ENCODE peak calls at places on chromosomes 3 and 15, in five cellular contexts. U is fibroblast of lung, O is esophagus squamous epithelium, N is thoracic aorta, K is testis. P is an unnamed sample.

GRCh38 chr15:93173369-93173768 is 84.4 kb upstream of the RGMA start:
- DNase-seq in U (peak), N (no peak), K (no peak), O (no peak), P (no peak)

GRCh38 chr3:102125994-102126368 is 276.7 kb downstream of the NFKBIZ start:
- DNase-seq in K (no peak), U (no peak), O (no peak), N (no peak), P (no peak)

GRCh38 chr3:9946112-9947024 is 5.8 kb downstream of the PRRT3 start:
- DNase-seq in K (peak), N (peak), U (peak), O (peak), P (peak)

GRCh38 chr3:107745354-107745753 is 222.6 kb downstream of the BBX start:
- DNase-seq in N (no peak), U (no peak), O (no peak), K (no peak), P (no peak)

GRCh38 chr15:40197434-40197833 is 36.6 kb downstream of the BUB1B start:
- DNase-seq in N (no peak), K (no peak), U (no peak), O (no peak), P (no peak)

GRCh38 chr3:184186184-184186901 is at the start of gene ABCF3:
- DNase-seq in N (no peak), O (no peak), U (peak), K (no peak), P (no peak)

GRCh38 chr3:148971819-148972218 is 19.5 kb upstream of the GYG1 start:
- DNase-seq in O (no peak), K (peak), N (no peak), U (peak), P (no peak)

GRCh38 chr15:31358957-31359721 is 32.5 kb downstream of the KLF13 start:
- DNase-seq in O (no peak), K (no peak), N (no peak), U (no peak), P (no peak)

GRCh38 chr3:184218814-184219213 is 10.6 kb upstream of the VWA5B2 start:
- DNase-seq in N (no peak), O (no peak), K (no peak), U (no peak), P (no peak)

GRCh38 chr15:57554063-57554820 is 37.5 kb upstream of the MYZAP start:
- DNase-seq in K (no peak), O (no peak), N (no peak), U (peak), P (no peak)

GRCh38 chr3:139937674-139938279 is 2.8 kb downstream of the CLSTN2 start:
- DNase-seq in U (peak), K (peak), N (no peak), O (no peak), P (no peak)

GRCh38 chr3:187112934-187113793 is 26.1 kb downstream of the RPL39L start:
- DNase-seq in K (no peak), U (peak), O (no peak), N (no peak), P (no peak)

GRCh38 chr15:29924750-29925149 is 102.5 kb upstream of the TJP1 start:
- DNase-seq in O (no peak), K (no peak), U (peak), N (no peak), P (no peak)

GRCh38 chr3:136070953-136071949 is 105.7 kb downstream of the PPP2R3A start:
- DNase-seq in O (no peak), N (no peak), K (peak), U (peak), P (no peak)

GRCh38 chr15:64985382-64986033 is 4.2 kb downstream of the SPG21 start:
- DNase-seq in U (no peak), N (no peak), K (no peak), O (no peak), P (no peak)

GRCh38 chr15:70935631-70936030 is 43.0 kb downstream of the LRRC49 start:
- DNase-seq in U (no peak), O (no peak), N (no peak), K (no peak), P (no peak)

GRCh38 chr3:190384241-190384863 is 3.6 kb upstream of the CLDN16 start:
- DNase-seq in K (peak), U (peak), O (no peak), N (no peak), P (no peak)

GRCh38 chr15:45790325-45790943 is 155.6 kb downstream of the SQOR start:
- DNase-seq in K (peak), U (no peak), N (no peak), O (no peak), P (no peak)

GRCh38 chr15:80778964-80779657 is at the start of gene CEMIP:
- DNase-seq in N (no peak), K (peak), O (no peak), U (peak), P (no peak)

GRCh38 chr3:190903156-190903555 is 40.7 kb upstream of the GMNC start:
- DNase-seq in K (no peak), U (no peak), N (no peak), O (no peak), P (no peak)

GRCh38 chr3:126111566-126112475 is 27.9 kb upstream of the SLC41A3 start:
- DNase-seq in U (no peak), K (peak), N (no peak), O (no peak), P (no peak)

GRCh38 chr15:90306560-90306959 is 41.1 kb downstream of the NGRN start:
- DNase-seq in N (no peak), U (no peak), O (no peak), K (no peak), P (no peak)

GRCh38 chr15:94230436-94230885 is 900 bp upstream of the MCTP2 start:
- DNase-seq in O (no peak), N (no peak), K (no peak), U (no peak), P (no peak)

GRCh38 chr15:94232107-94232506 is 746 bp downstream of the MCTP2 start:
- DNase-seq in O (no peak), N (no peak), U (no peak), K (no peak), P (no peak)

GRCh38 chr15:94229591-94230365 is 1.6 kb upstream of the MCTP2 start:
- DNase-seq in U (no peak), K (no peak), N (no peak), O (no peak), P (no peak)

GRCh38 chr15:94231728-94232086 is 346 bp downstream of the MCTP2 start:
- DNase-seq in N (no peak), K (peak), O (no peak), U (no peak), P (no peak)

GRCh38 chr15:94230886-94231727 is at the start of gene MCTP2:
- DNase-seq in U (peak), K (peak), O (peak), N (peak), P (peak)
- TF ChIP-seq CTCF in U (no peak), K (no peak), O (peak), N (no peak), P (no peak)

DNA sequence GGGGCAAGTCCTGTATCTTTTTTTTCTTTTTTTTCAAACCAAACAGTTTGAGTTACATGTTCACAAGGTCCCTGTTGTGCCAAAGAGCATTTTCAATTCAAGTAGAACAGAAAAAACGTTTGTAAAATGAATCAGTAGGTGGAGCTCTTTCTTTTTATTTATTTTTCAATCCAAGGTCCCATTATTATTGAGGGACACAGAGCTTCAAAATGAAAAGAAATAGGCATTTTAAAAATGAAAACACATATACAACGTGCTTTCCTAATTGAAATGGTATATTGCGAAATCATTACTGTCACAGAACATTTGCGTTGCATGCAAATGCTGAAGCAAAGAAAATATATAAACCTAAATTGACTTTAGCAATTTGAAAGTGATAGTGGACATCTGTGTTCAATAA is 711.0 kb downstream of the MECOM start:
- DNase-seq in O (no peak), K (no peak), N (no peak), U (peak), P (no peak)
- TF ChIP-seq CTCF in O (no peak), K (no peak), N (peak), U (peak), P (no peak)

GRCh38 chr15:61856295-61856694 is 204.0 kb downstream of the VPS13C start:
- DNase-seq in U (no peak), O (no peak), N (no peak), K (no peak), P (no peak)
- TF ChIP-seq CTCF in U (no peak), O (no peak), N (no peak), K (no peak), P (no peak)

GRCh38 chr3:120177907-120178306 is 83.7 kb upstream of the GSK3B start:
- DNase-seq in K (no peak), U (no peak), N (no peak), O (no peak), P (no peak)
- TF ChIP-seq CTCF in K (no peak), U (no peak), N (no peak), O (no peak), P (no peak)

GRCh38 chr3:64111083-64111482 is 87.8 kb upstream of the PSMD6 start:
- DNase-seq in O (no peak), U (no peak), K (no peak), N (no peak), P (no peak)

GRCh38 chr3:64108784-64109317 is 85.6 kb upstream of the PSMD6 start:
- DNase-seq in K (no peak), N (no peak), O (no peak), U (no peak), P (no peak)

GRCh38 chr3:64109438-64109837 is 86.1 kb upstream of the PSMD6 start:
- DNase-seq in U (no peak), N (no peak), K (peak), O (no peak), P (no peak)

GRCh38 chr3:64114651-64115050 is 91.4 kb upstream of the PSMD6 start:
- DNase-seq in U (peak), O (no peak), N (no peak), K (no peak), P (no peak)

DNA sequence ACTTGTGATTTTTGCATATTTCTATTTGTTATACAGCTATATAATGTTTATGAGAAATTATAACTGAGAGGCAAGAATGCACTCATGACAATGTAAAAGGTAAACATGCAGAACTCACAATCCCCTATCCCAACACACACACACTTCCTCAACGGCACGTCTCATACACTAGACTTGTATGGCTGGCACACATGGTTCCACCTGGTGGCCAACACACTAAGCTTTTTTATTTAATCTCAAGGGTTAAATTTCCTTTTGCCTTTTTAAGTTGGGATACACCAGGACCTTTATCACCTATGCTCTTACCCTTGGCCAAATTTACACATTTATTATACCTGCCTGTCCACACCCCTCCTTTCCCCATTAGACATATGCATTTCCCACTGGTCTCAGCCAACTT is 88.6 kb upstream of the PSMD6 start:
- DNase-seq in K (no peak), O (no peak), U (no peak), N (no peak), P (no peak)
- TF ChIP-seq CTCF in K (no peak), O (no peak), U (no peak), N (no peak), P (no peak)

GRCh38 chr3:14117468-14118399 is 6.9 kb downstream of the CHCHD4 start:
- DNase-seq in N (no peak), O (no peak), K (peak), U (no peak), P (no peak)

GRCh38 chr3:14110699-14111098 is 14.0 kb downstream of the CHCHD4 start:
- DNase-seq in K (no peak), O (no peak), U (no peak), N (no peak), P (no peak)

GRCh38 chr3:14119166-14119510 is 5.5 kb downstream of the CHCHD4 start:
- DNase-seq in U (no peak), O (no peak), N (no peak), K (no peak), P (no peak)

GRCh38 chr3:14118400-14119165 is 6.1 kb downstream of the CHCHD4 start:
- DNase-seq in N (no peak), K (peak), O (no peak), U (no peak), P (no peak)

DNA sequence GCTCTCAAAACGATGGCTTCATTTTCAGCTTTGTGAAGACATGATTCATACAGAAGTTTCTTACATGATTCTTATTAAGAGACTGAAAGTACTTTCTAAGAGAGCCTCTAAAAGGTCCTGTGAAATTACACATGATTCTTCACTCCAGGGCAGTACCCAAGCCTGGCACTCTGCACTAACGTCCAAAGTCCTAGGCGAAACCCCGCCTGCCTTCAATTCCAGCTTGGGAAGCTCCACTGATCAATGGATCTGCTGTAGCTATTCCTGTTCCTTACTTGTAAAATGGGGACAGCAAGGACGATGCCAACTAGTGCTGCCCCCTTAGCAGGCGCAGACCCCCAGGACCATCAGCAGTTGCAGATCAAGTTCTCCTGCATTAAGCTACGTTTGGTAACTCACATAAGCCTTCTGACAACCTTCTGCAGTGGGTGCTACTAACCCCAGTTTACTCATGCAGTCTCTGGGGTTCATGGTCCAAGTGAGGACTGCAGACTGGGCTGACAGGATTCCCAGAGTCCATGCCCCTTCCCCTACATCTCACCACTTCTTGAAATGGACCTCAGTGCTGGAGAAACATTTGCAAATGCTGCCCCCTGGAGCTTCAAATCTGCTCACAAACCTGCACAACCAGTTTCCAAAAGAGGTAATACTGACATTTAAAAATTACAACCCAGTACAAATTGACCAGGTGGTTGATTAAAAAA is 10.6 kb downstream of the CHCHD4 start:
- DNase-seq in N (no peak), O (no peak), K (no peak), U (no peak), P (no peak)
- TF ChIP-seq CTCF in N (no peak), O (peak), K (no peak), U (peak), P (no peak)

DNA sequence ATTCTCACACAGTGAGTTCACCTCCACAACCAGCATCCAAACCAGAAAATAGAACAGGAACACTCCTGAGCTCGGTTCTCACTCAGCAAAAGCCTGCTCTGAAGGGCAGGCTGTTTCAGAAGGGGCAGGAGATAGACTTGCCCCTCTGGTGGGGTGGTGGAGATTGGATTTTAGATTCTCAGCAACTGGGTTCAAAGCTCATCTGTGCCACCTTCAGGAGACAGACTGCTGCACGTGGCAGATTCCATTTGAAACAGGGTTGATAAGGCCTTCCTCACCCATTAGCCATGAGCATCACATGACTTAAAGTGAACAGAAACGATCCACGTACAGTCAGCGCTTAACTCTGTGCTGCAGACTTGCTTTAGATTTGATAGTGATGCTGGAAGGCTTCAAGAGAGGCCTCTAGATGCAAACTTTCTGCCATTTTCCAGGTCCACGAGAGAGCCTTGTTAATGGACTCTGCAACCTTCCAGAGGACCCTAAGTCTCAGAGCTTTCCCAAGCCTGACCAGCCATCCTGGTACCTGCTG is 35.0 kb upstream of the MGLL start:
- DNase-seq in N (no peak), O (no peak), U (no peak), K (no peak), P (no peak)
- TF ChIP-seq CTCF in N (no peak), O (no peak), U (peak), K (no peak), P (no peak)

GRCh38 chr3:127177226-127177625 is 15.7 kb upstream of the PRR23E start:
- DNase-seq in N (no peak), U (no peak), O (no peak), K (peak), P (no peak)
- TF ChIP-seq CTCF in N (no peak), U (no peak), O (no peak), K (no peak), P (no peak)

DNA sequence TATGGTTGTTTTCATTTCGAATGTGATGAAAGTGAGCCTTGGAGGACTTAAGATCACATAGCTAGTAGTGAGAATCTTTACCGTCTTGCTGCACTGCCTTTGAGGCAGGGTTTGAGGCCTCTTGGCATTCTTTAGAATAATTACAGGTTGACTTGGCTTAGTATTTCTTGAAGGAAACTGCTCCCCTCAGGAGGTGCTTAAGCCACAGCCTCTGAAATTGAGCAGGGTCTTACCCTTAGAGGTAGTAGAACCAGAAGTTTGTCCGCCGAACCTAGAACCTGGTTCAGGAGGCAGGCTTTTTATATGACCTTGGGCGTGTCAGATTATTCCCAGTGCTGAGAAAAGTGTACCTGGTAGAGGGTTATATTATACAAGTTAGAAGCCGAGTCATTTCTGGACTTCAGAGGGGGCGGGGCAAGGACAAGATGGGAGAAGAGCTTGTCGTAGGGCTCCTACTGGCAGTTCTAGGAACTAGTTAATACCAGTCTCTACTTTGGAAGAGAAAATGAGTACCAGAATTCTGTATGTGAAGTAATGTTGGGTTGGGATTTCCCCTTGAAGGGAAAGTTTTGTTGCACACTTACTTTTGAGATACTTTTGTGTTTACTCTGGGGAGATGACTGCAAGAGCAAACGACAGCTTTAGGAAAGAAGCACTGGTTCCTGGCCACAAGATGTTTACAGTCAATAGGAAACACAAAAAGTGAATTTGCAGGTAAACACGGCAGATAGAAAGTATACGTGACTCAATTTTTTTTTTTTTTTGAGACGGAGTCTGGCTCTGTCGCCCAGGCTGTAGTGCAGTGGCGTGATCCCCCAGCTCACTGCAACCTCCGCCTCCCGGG is 1.3 kb downstream of the TFG start:
- DNase-seq in K (peak), O (no peak), U (peak), N (no peak), P (no peak)
- TF ChIP-seq CTCF in K (no peak), O (peak), U (peak), N (no peak), P (no peak)

DNA sequence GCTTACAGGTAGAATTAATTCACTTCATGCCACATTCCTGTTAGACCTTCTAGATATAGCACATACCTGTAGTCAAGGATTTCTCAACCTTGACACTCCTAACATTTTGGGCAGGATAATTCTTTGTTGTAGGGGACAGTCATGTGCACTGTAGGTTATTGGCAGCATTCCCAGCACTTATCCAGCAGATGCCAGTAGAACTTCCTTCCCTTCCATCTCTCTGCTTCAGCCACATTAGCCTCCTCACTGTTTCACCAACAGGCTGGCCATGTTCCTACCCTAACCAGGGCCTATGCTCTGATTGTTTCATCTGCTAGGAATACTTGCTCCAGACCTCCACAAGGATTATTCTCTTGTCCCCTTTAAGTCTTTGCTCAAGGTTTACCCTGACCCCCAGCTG is 68.0 kb upstream of the STAC start:
- DNase-seq in N (no peak), O (no peak), K (no peak), U (no peak), P (no peak)
- TF ChIP-seq CTCF in N (no peak), O (no peak), K (no peak), U (no peak), P (no peak)